ENCODE peak calls at places on chromosome 2, in seven cellular contexts. C, J, S, L, Y, E and P are unnamed samples.
A peak's percentile ranks its signal among the peaks of the same experiment; 100 is the strongest.

GRCh38 chr2:171210864-171211431 is 50.3 kb upstream of the TLK1 start:
- DNase-seq in C (no peak), J (no peak), S (peak; percentile 54), L (no peak), Y (peak; percentile 57), E (no peak), P (no peak)

GRCh38 chr2:28997237-28997846 is 16.2 kb downstream of the TOGARAM2 start:
- DNase-seq in C (no peak), J (no peak), S (peak; percentile 18), L (no peak), Y (no peak), E (no peak), P (no peak)

GRCh38 chr2:29014811-29015414 is 33.8 kb downstream of the TOGARAM2 start:
- DNase-seq in C (peak; percentile 74), J (peak; percentile 57), S (peak; percentile 48), L (no peak), Y (no peak), E (no peak), P (no peak)

GRCh38 chr2:200040251-200040650 is 84.9 kb downstream of the MAIP1 start:
- DNase-seq in C (no peak), J (no peak), S (peak; percentile 53), L (no peak), Y (no peak), E (no peak), P (no peak)

GRCh38 chr2:10930731-10931516 is 19.2 kb downstream of the KCNF1 start:
- DNase-seq in C (no peak), J (no peak), S (peak; percentile 15), L (no peak), Y (no peak), E (no peak), P (no peak)

GRCh38 chr2:64063454-64063853 is 44.2 kb upstream of the VPS54 start:
- DNase-seq in C (no peak), J (no peak), S (no peak), L (no peak), Y (no peak), E (no peak), P (no peak)

GRCh38 chr2:72992734-72993102 is 75.4 kb downstream of the EMX1 start:
- DNase-seq in C (no peak), J (no peak), S (no peak), L (no peak), Y (no peak), E (no peak), P (no peak)

GRCh38 chr2:176643711-176644110 is 374.5 kb downstream of the MTX2 start:
- DNase-seq in C (no peak), J (no peak), S (peak; percentile 78), L (peak; percentile 64), Y (peak; percentile 54), E (peak; percentile 77), P (no peak)

GRCh38 chr2:123179526-123179925 is 845.6 kb upstream of the CNTNAP5 start:
- DNase-seq in C (no peak), J (no peak), S (no peak), L (no peak), Y (peak; percentile 77), E (no peak), P (no peak)

GRCh38 chr2:218030409-218031195 is 27.8 kb upstream of the TNS1 start:
- DNase-seq in C (no peak), J (no peak), S (no peak), L (no peak), Y (no peak), E (no peak), P (no peak)